ENCODE peak calls at places on chromosomes 16 and 17, in five cellular contexts. I, K, C, P and F are unnamed samples.

GRCh38 chr17:2693561-2694380 is 17.8 kb downstream of the CLUH start:
- DNase-seq in P (no peak), C (no peak), K (no peak), I (peak; percentile 7), F (no peak)

GRCh38 chr16:56355221-56355620 is 70.1 kb downstream of the AMFR start:
- DNase-seq in K (no peak), P (no peak), C (no peak), I (no peak), F (peak; percentile 22)

GRCh38 chr17:79737046-79737921 is 6.5 kb downstream of the ENPP7 start:
- DNase-seq in P (no peak), C (no peak), I (no peak), K (no peak), F (no peak)

GRCh38 chr16:56551796-56552738 is 12.8 kb upstream of the MT4 start:
- DNase-seq in I (peak; percentile 22), K (no peak), P (no peak), C (no peak), F (no peak)

GRCh38 chr16:22375117-22375962 is 921 bp upstream of the CDR2 start:
- DNase-seq in P (no peak), K (no peak), C (no peak), I (no peak), F (no peak)

GRCh38 chr16:56985288-56985961 is 3.9 kb upstream of the NLRC5 start:
- DNase-seq in I (peak; percentile 72), P (peak; percentile 61), C (peak; percentile 92), K (peak; percentile 78), F (peak; percentile 69)

GRCh38 chr16:11235703-11235991 is 20.4 kb downstream of the SOCS1 start:
- DNase-seq in I (peak; percentile 43), P (no peak), C (no peak), K (no peak), F (no peak)

GRCh38 chr17:38625482-38625881 is 19.7 kb upstream of the SRCIN1 start:
- DNase-seq in P (no peak), C (no peak), I (no peak), K (no peak), F (no peak)

GRCh38 chr16:79768594-79768993 is 168.1 kb upstream of the MAF start:
- DNase-seq in I (peak; percentile 20), K (no peak), C (no peak), P (no peak), F (no peak)

GRCh38 chr17:44221862-44222111 is 2.3 kb upstream of the UBTF start:
- DNase-seq in C (no peak), P (no peak), K (no peak), I (no peak), F (no peak)

GRCh38 chr16:4700997-4701743 is 7.8 kb downstream of the NUDT16L1 start:
- DNase-seq in I (peak; percentile 79), C (no peak), P (no peak), K (no peak), F (peak; percentile 82)

GRCh38 chr16:57604177-57604576 is 24.3 kb upstream of the ADGRG1 start:
- DNase-seq in I (no peak), P (no peak), C (no peak), K (no peak), F (no peak)

GRCh38 chr16:82758904-82759303 is 132.1 kb downstream of the CDH13 start:
- DNase-seq in P (no peak), C (no peak), I (no peak), K (no peak), F (no peak)

GRCh38 chr17:48597775-48598631 is 4.4 kb upstream of the HOXB5 start:
- DNase-seq in P (peak; percentile 69), I (peak; percentile 87), C (no peak), K (no peak), F (peak; percentile 59)

GRCh38 chr16:72958522-72959076 is 89.3 kb downstream of the ZFHX3 start:
- DNase-seq in I (no peak), K (no peak), C (no peak), P (no peak), F (no peak)